ENCODE peak calls at places on chromosomes 1 and 21, in six cellular contexts. Z is stimulated activated CD8-positive, alpha-beta memory T cell treated with anti-CD3 and anti-CD28 coated beads, Interleukin-4, amount 100 ng/mL, for 24 hours; N is activated CD4-positive, alpha-beta T cell treated with anti-CD3 and anti-CD28 coated beads for 1 hour; W is NCI-H2081; F is caudate nucleus; A is CD4-positive, alpha-beta T cell. O is an unnamed sample.

GRCh38 chr1:184146202-184146601 is 94.7 kb downstream of the TSEN15 start:
- DNase-seq in W (no peak), Z (no peak), N (no peak), F (no peak), A (no peak), O (no peak)

GRCh38 chr1:226649780-226650179 is 89.3 kb downstream of the ITPKB start:
- DNase-seq in N (no peak), W (peak; percentile 54), Z (no peak), A (peak; percentile 53), F (no peak), O (no peak)

GRCh38 chr1:212640223-212640885 is 31.8 kb downstream of the ATF3 start:
- DNase-seq in A (no peak), F (no peak), N (no peak), W (no peak), Z (no peak), O (no peak)

GRCh38 chr21:43611598-43612369 is 47.5 kb downstream of the HSF2BP start:
- DNase-seq in N (no peak), F (no peak), W (peak; percentile 27), A (no peak), Z (no peak), O (peak; percentile 57)

GRCh38 chr1:54791880-54792522 is 9.1 kb downstream of the TTC22 start:
- DNase-seq in F (no peak), N (no peak), A (peak; percentile 28), W (peak; percentile 62), Z (peak; percentile 43), O (peak; percentile 15)

GRCh38 chr1:94236021-94236491 is 1.3 kb downstream of the ARHGAP29 start:
- DNase-seq in Z (no peak), F (no peak), W (no peak), N (no peak), A (no peak), O (no peak)

GRCh38 chr1:203410117-203410900 is 59.4 kb upstream of the FMOD start:
- DNase-seq in A (no peak), W (no peak), Z (no peak), F (no peak), N (no peak), O (no peak)

GRCh38 chr1:110190282-110190929 is 19.7 kb upstream of the KCNC4 start:
- DNase-seq in F (no peak), A (no peak), N (no peak), Z (no peak), W (peak; percentile 77), O (peak; percentile 82)

GRCh38 chr1:84991097-84991890 is 5.6 kb downstream of the MCOLN2 start:
- DNase-seq in A (no peak), Z (no peak), F (no peak), W (no peak), N (no peak), O (no peak)

GRCh38 chr1:13651279-13651678 is 48.7 kb upstream of the PRDM2 start:
- DNase-seq in N (no peak), F (no peak), W (no peak), A (no peak), Z (no peak), O (no peak)

GRCh38 chr1:113993072-113993471 is 13.8 kb downstream of the OLFML3 start:
- DNase-seq in Z (no peak), N (no peak), W (no peak), A (no peak), F (no peak), O (no peak)

GRCh38 chr1:180233191-180234011 is 3.3 kb downstream of the LHX4 start:
- DNase-seq in N (no peak), F (no peak), Z (no peak), A (no peak), W (no peak), O (no peak)

GRCh38 chr1:8047112-8047511 is 21.0 kb upstream of the ERRFI1 start:
- DNase-seq in Z (no peak), A (no peak), N (no peak), W (no peak), F (no peak), O (no peak)

GRCh38 chr21:42839271-42840231 is 39.8 kb downstream of the WDR4 start:
- DNase-seq in W (no peak), N (no peak), A (no peak), F (no peak), Z (no peak), O (no peak)

GRCh38 chr1:48869116-48869893 is 92.6 kb upstream of the BEND5 start:
- DNase-seq in W (no peak), N (no peak), F (no peak), A (no peak), Z (no peak), O (no peak)

O was measured in SHP77 treated with DMSO at 0.1 percent for 48 hours.